ENCODE peak calls at places on chromosomes 1 and 21, in four cellular contexts. One of them, this sample, is unnamed.
A peak's percentile ranks its signal among the peaks of the same experiment; 100 is the strongest.

GRCh38 chr1:3146907-3147306 is 77.9 kb downstream of the PRDM16 start:
- DNase-seq in K562: no peak
- DNase-seq in HEK293T: no peak
- DNase-seq in HepG2: no peak
- DNase-seq in this sample: no peak

GRCh38 chr1:37473431-37474050 is 839 bp upstream of the ZC3H12A start:
- DNase-seq in K562: peak; percentile 75
- DNase-seq in HEK293T: no peak
- DNase-seq in HepG2: no peak
- DNase-seq in this sample: no peak

GRCh38 chr1:199168895-199169294 is 530.1 kb downstream of the PTPRC start:
- DNase-seq in HEK293T: no peak
- DNase-seq in K562: no peak
- DNase-seq in HepG2: no peak
- DNase-seq in this sample: no peak

GRCh38 chr1:187718527-187718926 is 889.8 kb downstream of the PLA2G4A start:
- DNase-seq in HepG2: no peak
- DNase-seq in HEK293T: no peak
- DNase-seq in K562: no peak
- DNase-seq in this sample: no peak

GRCh38 chr1:222106369-222106768 is 364.5 kb upstream of the DUSP10 start:
- DNase-seq in HEK293T: no peak
- DNase-seq in HepG2: no peak
- DNase-seq in K562: no peak
- DNase-seq in this sample: peak; percentile 20

GRCh38 chr1:98278055-98278454 is 357.2 kb upstream of the DPYD start:
- DNase-seq in HepG2: no peak
- DNase-seq in HEK293T: no peak
- DNase-seq in K562: no peak
- DNase-seq in this sample: no peak

GRCh38 chr1:56451491-56451890 is 127.9 kb downstream of the PLPP3 start:
- DNase-seq in HEK293T: no peak
- DNase-seq in HepG2: no peak
- DNase-seq in K562: no peak
- DNase-seq in this sample: no peak

GRCh38 chr1:210123924-210124589 is 108.5 kb upstream of the SERTAD4 start:
- DNase-seq in HepG2: no peak
- DNase-seq in K562: no peak
- DNase-seq in HEK293T: no peak
- DNase-seq in this sample: no peak

GRCh38 chr1:41102208-41102607 is 80.7 kb upstream of the SLFNL1 start:
- DNase-seq in K562: no peak
- DNase-seq in HEK293T: no peak
- DNase-seq in HepG2: no peak
- DNase-seq in this sample: no peak

GRCh38 chr1:247335871-247336270 is 4.2 kb upstream of the ZNF496 start:
- DNase-seq in HepG2: no peak
- DNase-seq in HEK293T: no peak
- DNase-seq in K562: no peak
- DNase-seq in this sample: peak; percentile 43

GRCh38 chr21:14308234-14308633 is 74.7 kb downstream of the HSPA13 start:
- DNase-seq in K562: no peak
- DNase-seq in HepG2: no peak
- DNase-seq in HEK293T: no peak
- DNase-seq in this sample: no peak

GRCh38 chr1:194289569-194290266 is 1103.3 kb upstream of the B3GALT2 start:
- DNase-seq in HEK293T: no peak
- DNase-seq in HepG2: no peak
- DNase-seq in K562: no peak
- DNase-seq in this sample: no peak

GRCh38 chr1:209335090-209335692 is 248.3 kb upstream of the CAMK1G start:
- DNase-seq in K562: peak; percentile 56
- DNase-seq in HEK293T: peak; percentile 71
- DNase-seq in HepG2: peak; percentile 3
- DNase-seq in this sample: peak; percentile 71

GRCh38 chr21:44984792-44985440 is 45.1 kb downstream of the SLX9 start:
- DNase-seq in K562: no peak
- DNase-seq in HEK293T: no peak
- DNase-seq in HepG2: peak; percentile 91
- DNase-seq in this sample: peak; percentile 23

DNA sequence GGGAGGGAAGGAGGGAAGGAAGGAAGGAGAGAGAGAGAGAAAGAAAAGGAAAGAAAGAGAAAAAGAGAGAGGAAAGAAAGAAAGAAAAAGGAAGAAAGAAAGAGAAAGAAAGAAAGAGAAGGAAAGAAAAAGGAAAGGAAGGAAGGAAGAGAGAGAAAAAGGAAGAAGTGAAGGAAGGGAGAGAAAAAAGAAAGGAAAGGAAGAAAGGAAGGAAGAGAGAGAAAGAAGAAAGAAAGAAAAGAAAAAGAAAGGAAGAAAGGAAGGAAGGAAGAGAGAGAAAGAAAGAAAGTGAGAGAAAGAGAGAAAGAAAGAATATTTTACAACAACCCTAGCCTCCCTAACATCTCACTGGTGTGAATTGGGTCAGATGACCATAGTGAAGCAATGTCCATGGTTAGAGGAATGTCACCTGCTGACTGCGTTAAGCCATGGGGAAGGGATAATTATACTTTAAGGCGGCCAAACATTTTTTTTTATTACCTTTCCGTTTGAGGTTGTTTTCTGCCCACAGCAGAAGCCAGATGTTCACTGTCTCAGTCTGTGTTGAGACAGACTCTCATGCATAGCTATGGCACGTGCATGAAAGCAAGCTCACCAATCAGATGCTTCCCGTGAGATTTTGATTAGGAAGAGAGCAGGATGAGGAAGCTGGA is 76.4 kb downstream of the SNRPE start:
- DNase-seq in K562: no peak
- DNase-seq in HEK293T: no peak
- DNase-seq in HepG2: no peak
- DNase-seq in this sample: no peak
- TF ChIP-seq ELF4 in K562: peak; percentile 49
- TF ChIP-seq ELF4 in HEK293T: no peak
- TF ChIP-seq ELF4 in HepG2: no peak
- TF ChIP-seq ELF4 in this sample: no peak

GRCh38 chr1:156998840-156999239 is 46.7 kb downstream of the ARHGEF11 start:
- DNase-seq in HEK293T: peak; percentile 39
- DNase-seq in K562: peak; percentile 26
- DNase-seq in HepG2: no peak
- DNase-seq in this sample: no peak

GRCh38 chr1:157000686-157001085 is 44.9 kb downstream of the ARHGEF11 start:
- DNase-seq in HEK293T: no peak
- DNase-seq in K562: no peak
- DNase-seq in HepG2: no peak
- DNase-seq in this sample: no peak

GRCh38 chr1:156999596-157000320 is 45.8 kb downstream of the ARHGEF11 start:
- DNase-seq in HepG2: no peak
- DNase-seq in HEK293T: no peak
- DNase-seq in K562: no peak
- DNase-seq in this sample: no peak

GRCh38 chr1:156995412-156995811 is 50.1 kb downstream of the ARHGEF11 start:
- DNase-seq in HEK293T: no peak
- DNase-seq in HepG2: no peak
- DNase-seq in K562: no peak
- DNase-seq in this sample: no peak

GRCh38 chr1:156998301-156998700 is 47.2 kb downstream of the ARHGEF11 start:
- DNase-seq in K562: no peak
- DNase-seq in HepG2: no peak
- DNase-seq in HEK293T: no peak
- DNase-seq in this sample: no peak
- TF ChIP-seq ELF4 in K562: no peak
- TF ChIP-seq ELF4 in HepG2: no peak
- TF ChIP-seq ELF4 in HEK293T: no peak
- TF ChIP-seq ELF4 in this sample: no peak

GRCh38 chr1:17599301-17600300 is 60.1 kb downstream of the ARHGEF10L start:
- DNase-seq in K562: no peak
- DNase-seq in HepG2: no peak
- DNase-seq in HEK293T: no peak
- DNase-seq in this sample: no peak

GRCh38 chr1:17596651-17597509 is 57.4 kb downstream of the ARHGEF10L start:
- DNase-seq in HepG2: no peak
- DNase-seq in HEK293T: peak; percentile 77
- DNase-seq in K562: no peak
- DNase-seq in this sample: no peak

GRCh38 chr1:17600313-17600712 is 60.8 kb downstream of the ARHGEF10L start:
- DNase-seq in K562: no peak
- DNase-seq in HepG2: no peak
- DNase-seq in HEK293T: no peak
- DNase-seq in this sample: no peak

GRCh38 chr1:17597651-17598050 is 58.2 kb downstream of the ARHGEF10L start:
- DNase-seq in HEK293T: no peak
- DNase-seq in HepG2: no peak
- DNase-seq in K562: no peak
- DNase-seq in this sample: no peak

DNA sequence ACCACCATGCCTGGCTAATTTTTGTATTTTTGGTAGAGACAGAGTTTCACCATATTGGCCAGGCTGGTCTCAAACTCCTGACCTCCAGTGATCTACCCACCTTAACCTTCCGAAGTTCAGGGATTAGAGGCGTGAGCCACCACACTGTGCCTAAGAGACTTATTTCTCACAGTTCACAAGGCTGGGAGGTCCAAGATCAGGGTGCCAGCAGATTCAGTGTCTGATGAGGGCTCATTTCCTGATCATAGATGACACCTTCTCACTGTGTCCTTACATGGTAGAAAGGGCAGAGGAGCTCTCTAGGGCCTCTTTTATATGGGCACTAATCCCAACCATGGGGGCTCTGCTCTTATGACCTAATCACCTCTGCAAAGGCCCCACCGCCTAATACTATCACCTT is 58.8 kb downstream of the ARHGEF10L start:
- DNase-seq in HepG2: no peak
- DNase-seq in HEK293T: no peak
- DNase-seq in K562: no peak
- DNase-seq in this sample: no peak
- TF ChIP-seq ELF4 in HepG2: no peak
- TF ChIP-seq ELF4 in HEK293T: no peak
- TF ChIP-seq ELF4 in K562: no peak
- TF ChIP-seq ELF4 in this sample: no peak

DNA sequence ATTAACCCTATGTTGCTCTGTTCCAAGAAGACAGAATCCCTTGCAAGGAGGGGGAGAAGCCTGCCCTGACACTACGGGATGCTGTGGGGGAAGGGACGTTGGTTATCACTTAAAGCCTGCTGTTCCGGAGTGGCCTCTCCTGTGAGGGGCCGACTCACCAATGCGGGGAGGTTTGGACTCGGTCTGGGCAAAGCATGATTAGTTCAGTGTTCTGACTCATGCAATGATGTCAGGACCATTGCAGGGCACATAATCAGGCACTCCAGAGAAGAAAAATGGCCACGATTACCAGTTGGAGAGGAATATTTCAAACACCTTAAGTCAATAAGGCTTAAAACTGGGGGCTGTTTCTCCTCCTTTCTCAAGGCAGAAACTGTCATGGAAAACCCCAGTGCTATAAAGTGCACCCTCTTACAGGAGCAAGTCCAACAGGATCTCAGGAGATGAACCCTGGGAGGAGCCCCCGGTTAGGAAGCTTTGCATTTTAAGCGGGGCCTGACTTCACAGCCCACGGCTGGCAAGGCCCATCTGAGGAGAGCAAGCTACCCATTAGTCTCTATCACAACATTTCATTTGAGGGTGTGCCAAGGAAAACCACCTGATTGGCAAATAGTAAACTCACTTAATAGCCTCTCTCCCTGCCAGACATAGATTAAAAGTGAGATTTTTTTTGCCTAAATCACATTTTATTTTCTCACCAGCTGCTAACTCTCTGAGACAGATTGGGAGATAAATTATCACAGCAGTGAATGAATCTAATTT is 202.4 kb downstream of the C1orf94 start:
- DNase-seq in K562: peak; percentile 83
- DNase-seq in HEK293T: no peak
- DNase-seq in HepG2: no peak
- DNase-seq in this sample: no peak
- TF ChIP-seq ELF4 in K562: no peak
- TF ChIP-seq ELF4 in HEK293T: no peak
- TF ChIP-seq ELF4 in HepG2: no peak
- TF ChIP-seq ELF4 in this sample: no peak

GRCh38 chr1:248696261-248696660 is 6.3 kb downstream of the OR14I1 start:
- DNase-seq in HEK293T: no peak
- DNase-seq in HepG2: peak; percentile 63
- DNase-seq in K562: peak; percentile 15
- DNase-seq in this sample: no peak
- TF ChIP-seq ELF4 in HEK293T: no peak
- TF ChIP-seq ELF4 in HepG2: no peak
- TF ChIP-seq ELF4 in K562: no peak
- TF ChIP-seq ELF4 in this sample: no peak

GRCh38 chr1:9629445-9630201 is 21.9 kb upstream of the PIK3CD start:
- DNase-seq in K562: no peak
- DNase-seq in HepG2: no peak
- DNase-seq in HEK293T: no peak
- DNase-seq in this sample: no peak
- TF ChIP-seq ELF4 in K562: peak; percentile 51
- TF ChIP-seq ELF4 in HepG2: no peak
- TF ChIP-seq ELF4 in HEK293T: no peak
- TF ChIP-seq ELF4 in this sample: no peak

DNA sequence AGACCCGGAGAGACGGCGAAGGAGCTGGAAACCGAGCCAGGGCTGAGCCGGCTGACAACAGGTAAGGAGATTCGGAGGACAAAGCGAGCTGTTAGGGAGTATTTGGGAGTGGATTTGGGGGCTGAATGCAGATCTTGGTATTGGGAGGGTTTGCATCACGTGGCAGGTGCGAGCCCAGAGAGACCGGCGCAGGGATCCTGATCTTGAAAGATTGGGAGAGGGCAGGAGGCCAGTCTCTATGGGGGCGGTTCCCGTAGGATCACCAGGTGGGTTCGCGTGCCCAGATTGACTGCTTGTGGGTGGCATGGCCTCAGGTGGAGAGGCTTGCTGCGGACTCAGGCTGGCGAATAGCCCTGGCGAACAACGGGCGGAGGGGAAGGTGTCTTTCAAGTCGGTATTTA is 204 bp downstream of the CIART start:
- DNase-seq in HEK293T: no peak
- DNase-seq in K562: no peak
- DNase-seq in HepG2: no peak
- DNase-seq in this sample: no peak
- TF ChIP-seq ELF4 in HEK293T: no peak
- TF ChIP-seq ELF4 in K562: no peak
- TF ChIP-seq ELF4 in HepG2: no peak
- TF ChIP-seq ELF4 in this sample: no peak

DNA sequence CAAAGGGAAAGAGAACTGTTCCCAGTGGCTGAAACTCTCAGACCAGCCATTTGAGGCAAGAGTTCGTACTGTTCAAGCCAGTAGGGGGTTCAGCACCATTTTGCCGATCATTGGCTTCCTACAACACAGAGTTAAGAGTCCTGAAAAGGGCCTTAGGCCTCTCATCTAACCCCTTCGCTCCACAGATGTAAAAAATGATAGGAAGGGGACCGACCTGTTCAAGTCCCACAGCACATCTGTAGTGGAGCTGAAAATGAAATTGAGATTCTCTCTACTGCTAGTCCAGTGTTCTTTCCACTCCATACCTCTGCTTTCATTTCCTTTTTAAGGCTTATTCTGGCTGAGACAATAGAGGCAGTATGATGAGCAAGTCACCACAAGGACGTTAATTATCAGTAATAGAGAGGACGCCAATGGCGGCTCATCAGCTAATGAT is 1.1 kb downstream of the DDR2 start:
- DNase-seq in K562: no peak
- DNase-seq in HEK293T: peak; percentile 26
- DNase-seq in HepG2: no peak
- DNase-seq in this sample: no peak
- TF ChIP-seq ELF4 in K562: no peak
- TF ChIP-seq ELF4 in HEK293T: no peak
- TF ChIP-seq ELF4 in HepG2: no peak
- TF ChIP-seq ELF4 in this sample: no peak